ENCODE peak calls at places on chromosomes 16 and 17, in five cellular contexts. G is fibroblast of lung, P is mammary epithelial cell, X is neuronal stem cell, L is OCI-LY7. N is an unnamed sample.

GRCh38 chr17:2980211-2980903 is 83.0 kb downstream of the OR1D5 start:
- DNase-seq in G (no peak), L (no peak), X (no peak), P (no peak), N (peak)

GRCh38 chr16:75732871-75733270 is 6.6 kb upstream of the CPHXL start:
- DNase-seq in G (no peak), X (no peak), L (no peak), P (no peak), N (no peak)

GRCh38 chr16:83366228-83366627 is 441.6 kb upstream of the HSBP1 start:
- DNase-seq in L (no peak), G (no peak), P (no peak), X (no peak), N (no peak)

GRCh38 chr17:81685108-81685507 is 1.3 kb downstream of the HGS start:
- DNase-seq in G (peak), L (peak), P (peak), X (no peak), N (no peak)

GRCh38 chr17:61349350-61349749 is 50.3 kb upstream of the TBX2 start:
- DNase-seq in G (no peak), X (no peak), L (no peak), P (no peak), N (no peak)

GRCh38 chr16:22161999-22162657 is at the start of gene SDR42E2:
- DNase-seq in X (no peak), L (no peak), P (peak), G (no peak), N (peak)

GRCh38 chr16:22300427-22301071 is 3.3 kb downstream of the POLR3E start:
- DNase-seq in P (peak), G (peak), L (peak), X (no peak), N (peak)

GRCh38 chr16:88856122-88856827 is 472 bp downstream of the GALNS start:
- DNase-seq in P (no peak), G (no peak), X (peak), L (peak), N (peak)

GRCh38 chr17:18363021-18363941 is at the start of gene SHMT1:
- DNase-seq in L (peak), G (peak), X (peak), P (peak), N (peak)

GRCh38 chr16:77767211-77767610 is 21.2 kb upstream of the VAT1L start:
- DNase-seq in X (no peak), P (peak), G (no peak), L (no peak), N (no peak)
- H3K4me2 ChIP-seq in X (no peak), P (no peak), G (no peak), L (no peak), N (no peak)

DNA sequence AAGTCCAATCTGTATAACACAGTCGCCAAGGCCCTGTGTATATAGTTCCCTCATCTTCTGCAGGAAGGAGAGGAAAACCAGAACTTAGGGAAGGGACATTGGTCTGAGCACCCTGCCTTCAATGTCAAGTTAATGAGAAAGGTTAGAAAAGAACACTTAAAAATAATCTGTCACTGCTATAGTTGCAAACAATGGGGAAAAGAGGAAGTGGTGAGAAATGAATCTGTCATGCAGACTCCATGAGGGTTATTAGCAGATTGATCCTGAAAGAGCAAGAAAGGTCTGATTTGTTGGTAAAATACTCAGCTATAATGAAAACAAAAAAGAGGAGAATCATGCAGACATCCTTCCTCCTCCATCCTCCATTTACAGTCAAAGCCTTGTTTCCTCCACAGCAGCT is 56.2 kb upstream of the XYLT1 start:
- DNase-seq in G (no peak), P (no peak), X (no peak), L (peak), N (no peak)
- H3K4me2 ChIP-seq in G (no peak), P (no peak), X (no peak), L (no peak), N (no peak)

DNA sequence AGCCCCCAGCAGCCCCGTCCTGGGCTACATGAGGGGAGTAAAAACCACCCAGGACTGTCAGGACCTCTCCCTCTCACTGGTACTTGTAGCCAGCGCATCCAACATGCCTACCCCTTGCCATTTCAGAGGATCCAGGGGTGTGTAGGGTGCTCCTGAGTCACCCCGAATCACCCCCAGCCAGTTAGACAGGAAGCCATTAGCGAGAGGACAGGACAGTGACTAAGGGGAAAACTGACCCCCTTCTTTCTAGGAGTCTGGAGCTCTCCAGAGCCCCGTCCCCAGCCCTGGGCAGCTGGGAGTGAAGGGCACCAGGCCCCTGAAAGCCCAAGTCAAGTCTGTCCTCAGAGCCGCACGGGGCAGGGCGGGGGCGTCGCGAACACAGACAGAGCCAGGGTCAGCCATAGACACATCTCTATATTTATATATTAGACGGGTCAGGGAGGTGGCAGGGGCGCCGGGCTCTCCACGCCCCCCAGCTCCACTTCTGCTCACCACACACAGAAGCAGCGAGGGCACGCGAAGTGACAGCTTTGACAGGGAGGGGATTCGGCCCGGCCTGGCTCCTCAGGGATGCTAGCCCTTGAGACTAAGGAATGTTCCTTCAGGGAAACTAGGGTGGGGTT is 485 bp upstream of the GDPD3 start:
- DNase-seq in G (no peak), L (no peak), X (no peak), P (peak), N (no peak)
- H3K4me2 ChIP-seq in G (no peak), L (no peak), X (no peak), P (peak), N (no peak)

DNA sequence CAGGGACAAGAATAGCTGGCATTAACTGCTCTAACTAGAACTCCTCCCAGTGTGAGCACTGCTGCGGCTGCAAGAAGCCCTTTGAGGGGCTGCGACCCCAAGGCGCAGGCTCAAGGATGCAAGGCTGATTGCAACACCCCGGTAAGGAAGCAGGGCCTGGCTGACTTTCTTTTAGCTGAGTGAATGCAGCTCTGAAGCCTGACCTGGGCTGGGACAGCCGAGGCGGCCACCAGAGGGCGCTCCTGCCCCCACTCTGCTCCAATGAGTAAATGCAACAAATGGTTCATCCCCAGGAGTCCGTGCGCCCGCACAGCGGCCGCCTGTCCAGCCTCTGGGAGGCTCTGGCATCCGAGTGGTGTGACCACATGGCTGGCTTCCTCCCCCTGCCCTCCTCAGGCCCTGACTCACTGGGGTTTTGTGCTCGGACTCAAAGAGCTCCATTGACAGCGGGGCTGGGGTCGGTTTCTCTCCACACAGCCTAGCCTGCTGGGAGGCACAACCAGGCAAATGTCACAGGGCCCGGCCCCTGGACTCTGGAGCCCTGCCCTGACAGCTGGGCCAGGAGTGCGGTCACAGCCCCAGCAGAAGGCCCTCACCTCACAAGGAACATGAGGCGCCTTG is at the start of gene SMIM5:
- DNase-seq in X (peak), L (peak), G (peak), P (peak), N (peak)
- H3K4me2 ChIP-seq in X (peak), L (peak), G (peak), P (peak), N (no peak)

GRCh38 chr17:8857919-8858318 is 9.6 kb downstream of the PIK3R6 start:
- DNase-seq in G (no peak), P (peak), L (peak), X (no peak), N (peak)

GRCh38 chr17:8859804-8860430 is 7.6 kb downstream of the PIK3R6 start:
- DNase-seq in P (no peak), G (no peak), L (no peak), X (no peak), N (peak)

GRCh38 chr17:8855477-8856204 is 11.8 kb downstream of the PIK3R6 start:
- DNase-seq in L (no peak), P (no peak), X (no peak), G (no peak), N (no peak)

GRCh38 chr17:8859029-8859803 is 8.3 kb downstream of the PIK3R6 start:
- DNase-seq in G (no peak), L (no peak), X (no peak), P (peak), N (peak)

GRCh38 chr17:8856869-8857575 is 10.5 kb downstream of the PIK3R6 start:
- DNase-seq in L (no peak), G (no peak), X (no peak), P (no peak), N (peak)
- H3K4me2 ChIP-seq in L (peak), G (no peak), X (no peak), P (no peak), N (no peak)